ENCODE peak calls at places on chromosomes 2 and 18, in seven cellular contexts. T is A549, Y is heart left ventricle, H is esophagus squamous epithelium, K is adrenal gland, B is suprapubic skin, L is stomach. A is an unnamed sample.
A peak's percentile ranks its signal among the peaks of the same experiment; 100 is the strongest.

GRCh38 chr2:68806511-68807109 is 64.6 kb downstream of the BMP10 start:
- DNase-seq in T (no peak), Y (no peak), H (no peak), K (no peak), B (no peak), L (no peak), A (no peak)

GRCh38 chr2:240139011-240139441 is 1.4 kb downstream of the OTOS start:
- DNase-seq in T (no peak), Y (no peak), H (no peak), K (no peak), B (peak; percentile 58), L (no peak), A (no peak)

GRCh38 chr2:117854610-117855009 is 40.1 kb downstream of the DDX18 start:
- DNase-seq in T (no peak), Y (no peak), H (no peak), K (no peak), B (no peak), L (no peak), A (no peak)

GRCh38 chr18:12645751-12646203 is 12.1 kb downstream of the SPIRE1 start:
- DNase-seq in T (no peak), Y (peak; percentile 77), H (no peak), K (peak; percentile 54), B (no peak), L (peak; percentile 36), A (peak; percentile 13)

GRCh38 chr2:653645-654425 is 23.4 kb downstream of the TMEM18 start:
- DNase-seq in T (no peak), Y (no peak), H (no peak), K (no peak), B (no peak), L (peak; percentile 22), A (no peak)

GRCh38 chr2:18585526-18585925 is 3.8 kb downstream of the NT5C1B start:
- DNase-seq in T (no peak), Y (no peak), H (no peak), K (no peak), B (no peak), L (no peak), A (no peak)

GRCh38 chr2:238987352-238987981 is 139.6 kb downstream of the TWIST2 start:
- DNase-seq in T (no peak), Y (no peak), H (no peak), K (no peak), B (no peak), L (no peak), A (no peak)

GRCh38 chr2:203352604-203353255 is 24.5 kb downstream of the ABI2 start:
- DNase-seq in T (no peak), Y (no peak), H (no peak), K (no peak), B (no peak), L (no peak), A (no peak)

GRCh38 chr18:79397830-79398761 is 2.4 kb downstream of the NFATC1 start:
- DNase-seq in T (no peak), Y (peak; percentile 33), H (no peak), K (no peak), B (peak; percentile 70), L (no peak), A (no peak)

GRCh38 chr2:72130671-72131360 is 16.8 kb downstream of the CYP26B1 start:
- DNase-seq in T (no peak), Y (no peak), H (no peak), K (no peak), B (peak; percentile 49), L (no peak), A (no peak)

GRCh38 chr2:237475704-237476107 is 11.3 kb upstream of the MLPH start:
- DNase-seq in T (peak; percentile 65), Y (no peak), H (no peak), K (no peak), B (peak; percentile 71), L (no peak), A (peak; percentile 27)

GRCh38 chr2:24708537-24709152 is 84.5 kb downstream of the PTRHD1 start:
- DNase-seq in T (no peak), Y (no peak), H (no peak), K (no peak), B (no peak), L (no peak), A (no peak)

GRCh38 chr2:158931577-158931976 is 36.9 kb upstream of the TANC1 start:
- DNase-seq in T (no peak), Y (no peak), H (no peak), K (no peak), B (no peak), L (no peak), A (no peak)

GRCh38 chr18:80245781-80246655 is 1.3 kb downstream of the PARD6G start:
- DNase-seq in T (no peak), Y (no peak), H (no peak), K (no peak), B (peak; percentile 79), L (no peak), A (no peak)

GRCh38 chr2:80830891-80831290 is 526.3 kb upstream of the LRRTM1 start:
- DNase-seq in T (no peak), Y (no peak), H (no peak), K (no peak), B (no peak), L (no peak), A (no peak)

GRCh38 chr2:157334797-157335196 is 9.2 kb upstream of the ERMN start:
- DNase-seq in T (no peak), Y (no peak), H (no peak), K (no peak), B (no peak), L (no peak), A (no peak)

GRCh38 chr2:119472749-119473148 is 41.1 kb downstream of the TMEM37 start:
- DNase-seq in T (no peak), Y (no peak), H (no peak), K (no peak), B (no peak), L (no peak), A (no peak)

GRCh38 chr2:232309592-232309991 is 69.0 kb upstream of the ALPP start:
- DNase-seq in T (no peak), Y (no peak), H (no peak), K (no peak), B (no peak), L (no peak), A (no peak)
- H3K4me1 ChIP-seq in T (no peaks in the 10 kb centered on the region), Y (peaks cover under 1% of the 10 kb centered on the region), H (peaks cover 7% of the 10 kb centered on the region), K (peaks cover 3% of the 10 kb centered on the region), B (peaks cover 30% of the 10 kb centered on the region), L (no peaks in the 10 kb centered on the region), A (no peaks in the 10 kb centered on the region)

DNA sequence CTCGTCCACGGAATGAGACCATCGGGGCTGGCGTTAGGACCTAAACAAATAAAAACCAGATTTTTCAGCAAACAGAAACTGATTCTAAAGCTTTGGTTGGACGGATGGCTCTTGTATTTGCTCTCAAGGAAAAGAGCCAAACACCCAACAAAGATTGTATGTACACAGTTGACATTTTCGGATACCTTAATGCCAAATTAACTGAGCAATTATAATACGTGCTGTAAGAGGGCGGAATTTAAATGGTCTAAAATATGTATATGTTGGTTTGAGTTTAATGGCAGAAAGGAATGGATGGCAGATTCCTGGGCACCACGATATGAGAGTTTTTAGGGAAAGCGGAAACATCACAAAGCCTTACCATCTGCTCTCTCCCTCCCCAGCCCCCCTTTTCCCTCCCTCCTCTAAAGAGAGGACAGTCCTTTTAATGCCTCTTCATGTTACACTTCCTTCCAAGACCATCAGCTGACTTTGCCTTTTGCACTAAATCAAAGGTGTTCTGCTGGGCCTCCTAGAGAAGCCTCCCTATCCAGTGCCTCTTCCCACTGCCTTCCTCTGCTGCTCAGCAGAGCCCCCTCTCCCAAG is 33.2 kb downstream of the STAT1 start:
- DNase-seq in T (no peak), Y (no peak), H (no peak), K (no peak), B (no peak), L (no peak), A (no peak)
- TF ChIP-seq POLR2A in T (no peak), Y (no peak), H (no peak), K (no peak), B (no peak), L (no peak), A (no peak)

DNA sequence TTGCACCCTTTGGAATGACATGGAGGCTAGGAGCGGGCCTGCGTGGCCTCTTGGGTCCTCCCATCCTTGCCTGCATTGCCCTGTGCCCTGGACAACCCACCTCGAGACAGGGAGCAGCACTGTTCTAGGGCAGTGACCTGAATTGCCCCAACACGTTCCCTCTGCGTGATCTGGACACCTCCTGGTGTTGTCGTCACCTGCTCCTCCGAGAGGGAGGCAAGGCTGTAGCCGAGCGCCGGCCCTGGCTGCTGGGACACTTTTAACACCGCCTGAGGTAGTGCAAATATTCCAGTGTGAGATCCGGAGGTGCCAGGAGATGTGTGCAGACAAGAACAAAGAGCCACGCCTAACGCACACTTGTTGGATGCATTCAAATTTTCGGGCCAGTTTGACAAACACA is 131.5 kb downstream of the SMAD7 start:
- DNase-seq in T (no peak), Y (peak; percentile 81), H (no peak), K (peak; percentile 15), B (peak; percentile 45), L (peak; percentile 14), A (no peak)
- H3K4me1 ChIP-seq in T (peaks cover under 1% of the 10 kb centered on the region), Y (peaks cover 15% of the 10 kb centered on the region), H (peaks cover 4% of the 10 kb centered on the region), K (no peaks in the 10 kb centered on the region), B (peaks cover under 1% of the 10 kb centered on the region), L (peaks cover 1% of the 10 kb centered on the region), A (no peaks in the 10 kb centered on the region)

DNA sequence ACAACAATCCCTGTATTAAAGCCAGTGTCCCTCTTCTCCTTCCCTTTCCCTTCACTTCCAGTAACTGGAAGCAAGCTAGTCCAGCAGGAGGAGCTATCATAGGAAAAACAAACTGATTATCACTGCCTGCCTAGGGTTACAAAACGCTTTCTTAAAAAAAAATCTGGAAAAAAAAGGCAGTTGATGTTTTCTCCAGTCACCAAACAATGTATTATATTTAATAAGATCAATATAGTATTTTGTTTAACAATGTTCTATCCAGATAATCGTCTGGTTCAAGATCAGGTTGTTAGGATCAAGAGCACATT is 78.8 kb upstream of the ITGB6 start:
- DNase-seq in T (no peak), Y (no peak), H (no peak), K (no peak), B (no peak), L (no peak), A (no peak)
- TF ChIP-seq POLR2A in T (no peak), Y (no peak), H (no peak), K (no peak), B (no peak), L (no peak), A (no peak)

DNA sequence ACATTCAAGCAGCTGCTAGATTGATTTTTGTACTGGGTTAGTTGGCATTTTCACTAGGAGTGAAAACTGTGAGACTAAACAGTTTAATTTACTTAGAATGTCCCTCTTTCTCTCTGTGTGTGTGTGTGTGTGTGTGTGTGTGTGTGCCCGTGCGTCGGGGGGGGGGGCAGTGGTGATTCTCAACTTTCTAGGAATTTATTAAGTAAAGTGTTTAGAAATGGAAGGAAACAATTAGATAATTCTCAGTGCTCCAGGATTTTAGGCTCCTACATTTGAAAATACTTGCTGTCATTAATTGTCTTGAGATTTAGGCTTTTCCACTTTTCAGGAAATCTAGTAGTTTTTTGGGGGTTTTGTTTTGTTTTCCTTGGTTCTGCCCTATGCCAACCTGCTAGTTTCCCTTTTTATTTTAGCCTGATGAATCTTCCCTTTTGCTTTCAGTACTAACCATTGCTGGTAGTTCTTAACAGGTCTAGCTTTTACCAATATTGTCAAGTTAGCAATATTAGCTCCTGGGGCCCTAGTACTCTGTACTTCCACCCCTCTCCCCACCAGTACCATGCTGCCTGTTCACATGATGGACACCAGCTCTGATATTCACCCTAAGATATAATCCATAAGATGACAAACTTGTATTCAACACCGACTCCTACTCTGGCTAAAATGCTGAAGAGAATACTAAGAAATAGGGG is 4.9 kb downstream of the EPAS1 start:
- DNase-seq in T (no peak), Y (no peak), H (no peak), K (no peak), B (no peak), L (no peak), A (no peak)
- H3K4me1 ChIP-seq in T (peaks cover 72% of the 10 kb centered on the region), Y (peaks cover 59% of the 10 kb centered on the region), H (peaks cover 59% of the 10 kb centered on the region), K (peaks cover 51% of the 10 kb centered on the region), B (peaks cover 60% of the 10 kb centered on the region), L (peaks cover 76% of the 10 kb centered on the region), A (peaks cover 82% of the 10 kb centered on the region)

A was measured in body of pancreas.